ENCODE peak calls at places on chromosomes 5 and 9, in seven cellular contexts. F is endothelial cell, X is mammary epithelial cell, C is retinal pigment epithelial cell, H is GM10248, M is left ventricle myocardium inferior, Y is fibroblast of pulmonary artery. O is an unnamed sample.

GRCh38 chr5:65190328-65191053 is 291.2 kb downstream of the ADAMTS6 start:
- DNase-seq in F (no peak), X (peak), C (peak), H (peak), M (no peak), Y (peak), O (peak)

GRCh38 chr5:9057406-9058000 is 488.4 kb downstream of the SEMA5A start:
- DNase-seq in F (no peak), X (no peak), C (no peak), H (no peak), M (no peak), Y (no peak), O (no peak)

GRCh38 chr5:76999451-76999850 is 30.8 kb upstream of the AGGF1 start:
- DNase-seq in F (no peak), X (peak), C (no peak), H (no peak), M (no peak), Y (peak), O (no peak)

GRCh38 chr9:745761-746414 is 95.6 kb upstream of the DMRT1 start:
- DNase-seq in F (no peak), X (no peak), C (no peak), H (no peak), M (no peak), Y (no peak), O (no peak)

GRCh38 chr5:172303090-172303995 is 19.8 kb upstream of the UBTD2 start:
- DNase-seq in F (no peak), X (peak), C (no peak), H (no peak), M (no peak), Y (peak), O (no peak)

GRCh38 chr9:95336281-95336680 is 18.8 kb upstream of the FANCC start:
- DNase-seq in F (no peak), X (no peak), C (no peak), H (no peak), M (no peak), Y (peak), O (no peak)

GRCh38 chr5:58156354-58156753 is 303.5 kb downstream of the PLK2 start:
- DNase-seq in F (no peak), X (no peak), C (no peak), H (no peak), M (no peak), Y (peak), O (no peak)

GRCh38 chr9:129695870-129696269 is 30.4 kb downstream of the PRRX2 start:
- DNase-seq in F (no peak), X (no peak), C (no peak), H (no peak), M (no peak), Y (no peak), O (no peak)

GRCh38 chr5:168302785-168303184 is 11.3 kb downstream of the WWC1 start:
- DNase-seq in F (no peak), X (peak), C (no peak), H (no peak), M (no peak), Y (no peak), O (no peak)

GRCh38 chr5:34655354-34655991 is 655 bp upstream of the RAI14 start:
- DNase-seq in F (peak), X (peak), C (peak), H (peak), M (no peak), Y (peak), O (peak)

GRCh38 chr5:50716134-50716533 is 49.7 kb downstream of the PARP8 start:
- DNase-seq in F (no peak), X (no peak), C (no peak), H (no peak), M (no peak), Y (no peak), O (no peak)

GRCh38 chr5:33309076-33309475 is 131.7 kb upstream of the TARS1 start:
- DNase-seq in F (no peak), X (no peak), C (no peak), H (no peak), M (no peak), Y (no peak), O (no peak)

GRCh38 chr5:32410630-32411029 is 33.9 kb downstream of the ZFR start:
- DNase-seq in F (no peak), X (no peak), C (no peak), H (no peak), M (no peak), Y (peak), O (no peak)

GRCh38 chr5:172788771-172789686 is 18.0 kb upstream of the DUSP1 start:
- DNase-seq in F (no peak), X (no peak), C (no peak), H (peak), M (peak), Y (no peak), O (no peak)

GRCh38 chr5:1380011-1380817 is 35.3 kb upstream of the CLPTM1L start:
- DNase-seq in F (peak), X (peak), C (no peak), H (no peak), M (peak), Y (peak), O (peak)

GRCh38 chr9:38048319-38048969 is 20.6 kb downstream of the SHB start:
- DNase-seq in F (no peak), X (peak), C (no peak), H (no peak), M (no peak), Y (peak), O (no peak)

GRCh38 chr9:114281421-114282103 is 41.3 kb upstream of the ORM1 start:
- DNase-seq in F (no peak), X (no peak), C (no peak), H (no peak), M (peak), Y (peak), O (no peak)

GRCh38 chr9:114098660-114099522 is at the start of gene KIF12:
- DNase-seq in F (peak), X (no peak), C (no peak), H (no peak), M (no peak), Y (no peak), O (no peak)

GRCh38 chr5:35024911-35025510 is 22.7 kb downstream of the AGXT2 start:
- DNase-seq in F (no peak), X (no peak), C (no peak), H (no peak), M (no peak), Y (no peak), O (no peak)

GRCh38 chr5:68239485-68239884 is 23.9 kb downstream of the PIK3R1 start:
- DNase-seq in F (no peak), X (peak), C (no peak), H (peak), M (peak), Y (peak), O (peak)

GRCh38 chr9:469672-470040 is 255.0 kb downstream of the DOCK8 start:
- DNase-seq in F (no peak), X (no peak), C (no peak), H (peak), M (peak), Y (no peak), O (peak)

GRCh38 chr9:108468364-108468763 is 387.4 kb downstream of the ACTL7B start:
- DNase-seq in F (peak), X (peak), C (no peak), H (peak), M (no peak), Y (peak), O (peak)

GRCh38 chr5:107601076-107601475 is 69.7 kb downstream of the EFNA5 start:
- DNase-seq in F (no peak), X (no peak), C (no peak), H (no peak), M (no peak), Y (no peak), O (no peak)

GRCh38 chr5:90434116-90434714 is 24.7 kb upstream of the CETN3 start:
- DNase-seq in F (peak), X (peak), C (no peak), H (no peak), M (no peak), Y (peak), O (peak)

GRCh38 chr5:57368010-57368409 is 114.6 kb downstream of the ACTBL2 start:
- DNase-seq in F (no peak), X (peak), C (no peak), H (no peak), M (no peak), Y (no peak), O (no peak)

GRCh38 chr9:113568081-113568435 is 104.5 kb downstream of the RGS3 start:
- DNase-seq in F (no peak), X (no peak), C (no peak), H (no peak), M (no peak), Y (no peak), O (no peak)

GRCh38 chr9:135471751-135472640 is 7.6 kb upstream of the PPP1R26 start:
- DNase-seq in F (no peak), X (no peak), C (no peak), H (no peak), M (no peak), Y (no peak), O (no peak)

GRCh38 chr5:176183321-176184074 is 54.7 kb upstream of the SIMC1 start:
- DNase-seq in F (no peak), X (no peak), C (peak), H (no peak), M (no peak), Y (no peak), O (no peak)

GRCh38 chr5:133777951-133778350 is 165.6 kb upstream of the FSTL4 start:
- DNase-seq in F (no peak), X (no peak), C (no peak), H (no peak), M (no peak), Y (no peak), O (no peak)

GRCh38 chr9:84856181-84856632 is 186.7 kb downstream of the NTRK2 start:
- DNase-seq in F (no peak), X (peak), C (no peak), H (no peak), M (peak), Y (peak), O (no peak)

GRCh38 chr5:154473581-154474266 is 4.3 kb downstream of the HAND1 start:
- DNase-seq in F (no peak), X (no peak), C (no peak), H (no peak), M (no peak), Y (no peak), O (no peak)

GRCh38 chr5:164296603-164297080 is 791.2 kb downstream of the MAT2B start:
- DNase-seq in F (peak), X (no peak), C (no peak), H (no peak), M (no peak), Y (peak), O (no peak)

GRCh38 chr9:113611461-113612215 is 148.1 kb downstream of the RGS3 start:
- DNase-seq in F (no peak), X (no peak), C (no peak), H (no peak), M (no peak), Y (no peak), O (no peak)

GRCh38 chr9:134661791-134662142 is 20.2 kb downstream of the COL5A1 start:
- DNase-seq in F (no peak), X (peak), C (no peak), H (no peak), M (peak), Y (peak), O (no peak)

GRCh38 chr5:157184117-157184516 is 3.5 kb downstream of the ITK start:
- DNase-seq in F (no peak), X (no peak), C (no peak), H (no peak), M (no peak), Y (no peak), O (no peak)

GRCh38 chr9:71115448-71115975 is 5.9 kb downstream of the TRPM3 start:
- DNase-seq in F (no peak), X (no peak), C (no peak), H (no peak), M (no peak), Y (no peak), O (no peak)

GRCh38 chr5:80474929-80475328 is 13.0 kb upstream of the FAM151B start:
- DNase-seq in F (no peak), X (no peak), C (no peak), H (no peak), M (no peak), Y (no peak), O (no peak)

GRCh38 chr5:143431789-143432188 is 28.3 kb upstream of the NR3C1 start:
- DNase-seq in F (no peak), X (no peak), C (no peak), H (no peak), M (no peak), Y (no peak), O (no peak)

GRCh38 chr9:31916591-31917223 is 467.7 kb upstream of the ACO1 start:
- DNase-seq in F (peak), X (no peak), C (no peak), H (no peak), M (no peak), Y (no peak), O (no peak)
- TF ChIP-seq CTCF in F (no peak), X (no peak), C (peak), H (peak), M (no peak), Y (no peak), O (peak)

GRCh38 chr9:91033802-91034201 is 232.2 kb downstream of the SYK start:
- DNase-seq in F (peak), X (no peak), C (no peak), H (peak), M (no peak), Y (no peak), O (peak)
- TF ChIP-seq CTCF in F (peak), X (peak), C (peak), H (peak), M (peak), Y (peak), O (peak)

GRCh38 chr9:23643656-23644258 is 182.3 kb downstream of the ELAVL2 start:
- DNase-seq in F (no peak), X (peak), C (no peak), H (no peak), M (no peak), Y (no peak), O (no peak)
- TF ChIP-seq CTCF in F (no peak), X (no peak), C (no peak), H (no peak), M (no peak), Y (no peak), O (no peak)

DNA sequence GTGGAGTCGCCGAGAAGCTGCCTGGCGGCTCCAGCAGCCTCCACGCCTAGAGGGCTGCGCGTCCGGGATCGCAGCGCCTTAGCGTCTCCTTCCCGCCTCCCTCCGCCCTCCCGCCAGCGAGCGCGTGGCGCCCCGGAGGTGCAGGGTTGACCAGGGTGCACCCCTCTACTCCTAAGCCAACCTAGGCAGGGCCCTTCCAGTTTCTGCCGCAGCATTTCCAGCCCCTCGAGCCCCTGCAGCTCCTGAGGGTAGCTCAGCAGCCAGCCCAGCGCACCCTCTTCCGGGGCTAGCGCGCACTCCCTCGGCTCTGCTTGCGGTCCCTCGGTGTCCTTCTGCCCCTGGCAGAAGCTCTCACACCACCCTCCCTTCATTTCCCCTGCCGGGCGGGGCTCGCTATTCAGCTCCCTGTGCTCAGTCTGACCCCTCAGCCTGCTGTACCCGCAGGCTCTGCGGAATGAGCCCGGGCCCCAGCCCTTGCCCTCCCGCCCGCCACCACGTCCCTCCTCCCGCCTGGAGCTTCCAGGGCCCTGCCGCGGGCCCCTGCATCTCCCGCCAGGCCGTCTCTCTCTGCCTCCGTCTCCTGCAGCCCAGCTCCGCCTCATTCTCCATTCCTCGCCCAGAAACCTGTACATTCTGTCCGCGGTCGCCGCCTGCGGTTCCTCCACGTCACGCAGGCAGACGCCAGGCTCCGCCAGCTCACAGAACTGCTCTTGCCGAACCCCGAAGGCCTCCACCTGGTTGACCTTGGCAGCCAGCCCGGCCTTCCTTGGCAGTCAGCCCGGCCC is 61.8 kb downstream of the SPATA31C2 start:
- DNase-seq in F (peak), X (peak), C (peak), H (no peak), M (peak), Y (peak), O (no peak)
- TF ChIP-seq CTCF in F (no peak), X (no peak), C (peak), H (no peak), M (peak), Y (no peak), O (no peak)

GRCh38 chr9:91948423-91949292 is 1.4 kb downstream of the ROR2 start:
- DNase-seq in F (peak), X (peak), C (no peak), H (peak), M (peak), Y (peak), O (peak)
- TF ChIP-seq CTCF in F (no peak), X (peak), C (peak), H (no peak), M (peak), Y (no peak), O (no peak)

GRCh38 chr5:151684690-151685361 is 1.9 kb downstream of the SPARC start:
- DNase-seq in F (peak), X (peak), C (peak), H (no peak), M (no peak), Y (peak), O (no peak)
- TF ChIP-seq CTCF in F (peak), X (peak), C (peak), H (no peak), M (peak), Y (peak), O (peak)

GRCh38 chr5:132608107-132608506 is 49.9 kb upstream of the IL13 start:
- DNase-seq in F (no peak), X (no peak), C (no peak), H (no peak), M (no peak), Y (no peak), O (no peak)

GRCh38 chr5:132611965-132612364 is 46.0 kb upstream of the IL13 start:
- DNase-seq in F (no peak), X (no peak), C (no peak), H (no peak), M (no peak), Y (no peak), O (no peak)

DNA sequence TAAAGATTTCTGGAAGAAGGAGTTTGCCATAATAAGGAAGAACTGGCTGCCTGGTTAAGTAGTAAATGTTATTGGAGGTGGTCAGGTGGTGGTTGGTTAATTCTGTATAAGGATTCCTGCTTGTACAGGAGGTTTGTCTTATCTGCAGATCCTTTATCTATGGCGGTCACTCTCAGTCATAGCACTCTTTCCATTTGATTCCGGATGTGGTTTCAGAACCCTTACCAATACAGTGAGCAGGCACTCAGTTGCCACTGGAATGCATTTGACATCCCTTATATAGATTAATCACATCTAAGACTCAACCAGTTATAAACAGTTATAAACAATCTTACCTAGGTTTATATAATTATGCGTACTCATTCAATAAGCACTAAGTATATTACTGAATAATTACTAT is 50.4 kb downstream of the RAD50 start:
- DNase-seq in F (no peak), X (no peak), C (no peak), H (no peak), M (no peak), Y (no peak), O (no peak)
- TF ChIP-seq CTCF in F (no peak), X (no peak), C (no peak), H (no peak), M (no peak), Y (no peak), O (no peak)

DNA sequence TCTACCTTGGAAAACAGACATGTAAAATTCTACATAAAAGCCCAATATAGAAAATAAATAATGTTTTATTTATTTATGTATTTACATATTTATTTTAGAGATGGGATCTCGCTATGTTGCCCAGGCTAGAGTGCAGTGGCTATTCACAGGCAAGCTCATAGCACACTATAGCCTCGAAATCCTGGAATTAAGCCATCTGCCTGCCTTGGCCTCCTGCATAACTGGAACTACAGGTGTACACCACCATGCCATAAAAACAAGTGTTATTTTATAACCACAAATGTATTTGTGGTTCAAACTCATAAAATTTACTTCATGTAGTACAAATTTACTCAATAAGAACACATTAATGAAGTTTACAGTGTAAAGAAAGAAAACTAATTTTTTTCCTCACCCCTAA is 7.0 kb upstream of the RFK start:
- DNase-seq in F (no peak), X (no peak), C (no peak), H (no peak), M (no peak), Y (no peak), O (no peak)
- TF ChIP-seq CTCF in F (no peak), X (no peak), C (no peak), H (no peak), M (no peak), Y (no peak), O (no peak)

DNA sequence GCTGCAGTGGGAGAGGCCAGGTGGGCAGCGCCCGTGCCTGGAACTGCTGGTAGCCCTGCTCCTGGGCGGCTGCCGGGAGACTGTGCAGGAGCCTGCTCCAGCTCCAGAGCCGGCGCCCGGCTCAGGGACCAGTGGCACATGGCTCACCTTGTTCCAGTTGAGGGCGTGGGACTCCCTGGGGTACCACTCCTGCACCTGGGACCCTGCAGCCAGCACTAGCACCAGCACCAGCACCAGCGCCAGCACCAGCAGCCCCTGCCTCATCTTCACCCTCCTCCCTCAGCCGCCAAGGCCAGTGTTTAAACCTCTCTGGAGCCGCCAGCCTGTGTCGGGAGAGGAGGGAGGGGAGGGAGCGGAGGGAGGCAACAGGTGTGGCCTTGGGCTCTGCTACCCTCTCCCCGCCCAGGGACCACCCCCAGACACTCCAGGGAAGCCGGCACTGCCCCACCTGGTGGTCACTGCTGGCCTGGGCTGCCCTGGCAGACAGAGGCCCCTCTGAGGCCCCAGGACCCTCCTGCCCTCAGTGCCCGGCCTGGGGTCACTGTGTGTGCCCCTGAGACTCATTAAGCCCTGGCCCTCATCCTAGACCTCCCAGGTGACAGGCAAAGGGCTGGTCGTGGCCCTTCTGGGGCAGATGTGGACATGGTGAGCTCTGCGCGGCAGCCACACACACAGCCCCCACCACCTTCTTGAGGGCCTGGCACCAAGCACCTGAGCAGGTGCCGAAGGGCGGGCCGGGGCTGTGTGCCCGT is at the start of gene LCN10:
- DNase-seq in F (peak), X (no peak), C (no peak), H (no peak), M (no peak), Y (no peak), O (no peak)
- TF ChIP-seq CTCF in F (no peak), X (no peak), C (peak), H (no peak), M (peak), Y (peak), O (peak)

GRCh38 chr5:123949807-123950206 is 437.8 kb downstream of the CSNK1G3 start:
- DNase-seq in F (no peak), X (no peak), C (no peak), H (no peak), M (no peak), Y (no peak), O (no peak)
- TF ChIP-seq CTCF in F (no peak), X (no peak), C (no peak), H (no peak), M (no peak), Y (no peak), O (no peak)